ENCODE peak calls at places on chromosomes 16 and 17, in five cellular contexts. One of them, this sample, is unnamed.

GRCh38 chr16:86751081-86752030 is 173.0 kb downstream of the FOXL1 start:
- DNase-seq in OCI-LY7: no peak
- DNase-seq in iPS DF 6.9: no peak
- DNase-seq in adrenal gland: no peak
- DNase-seq in Panc1: no peak
- DNase-seq in this sample: peak; percentile 92

GRCh38 chr16:11155284-11155806 is 100.7 kb downstream of the SOCS1 start:
- DNase-seq in OCI-LY7: no peak
- DNase-seq in iPS DF 6.9: no peak
- DNase-seq in adrenal gland: no peak
- DNase-seq in Panc1: no peak
- DNase-seq in this sample: peak; percentile 97

GRCh38 chr16:3755249-3755648 is 37.9 kb upstream of the TRAP1 start:
- DNase-seq in OCI-LY7: no peak
- DNase-seq in iPS DF 6.9: no peak
- DNase-seq in adrenal gland: no peak
- DNase-seq in Panc1: no peak
- DNase-seq in this sample: peak; percentile 40

GRCh38 chr16:1089822-1090619 is 6.0 kb downstream of the C1QTNF8 start:
- DNase-seq in OCI-LY7: no peak
- DNase-seq in iPS DF 6.9: no peak
- DNase-seq in adrenal gland: no peak
- DNase-seq in Panc1: no peak
- DNase-seq in this sample: no peak

GRCh38 chr16:26930776-26931175 is 136.0 kb upstream of the C16orf82 start:
- DNase-seq in OCI-LY7: no peak
- DNase-seq in iPS DF 6.9: no peak
- DNase-seq in adrenal gland: no peak
- DNase-seq in Panc1: no peak
- DNase-seq in this sample: no peak

GRCh38 chr17:82213251-82214011 is 789 bp upstream of the CCDC57 start:
- DNase-seq in OCI-LY7: no peak
- DNase-seq in iPS DF 6.9: no peak
- DNase-seq in adrenal gland: peak; percentile 49
- DNase-seq in Panc1: no peak
- DNase-seq in this sample: peak; percentile 69

GRCh38 chr17:81869221-81870154 is 1.6 kb downstream of the ARHGDIA start:
- DNase-seq in OCI-LY7: peak; percentile 69
- DNase-seq in iPS DF 6.9: no peak
- DNase-seq in adrenal gland: no peak
- DNase-seq in Panc1: no peak
- DNase-seq in this sample: peak; percentile 32

GRCh38 chr17:75181608-75182318 is 996 bp downstream of the SUMO2 start:
- DNase-seq in OCI-LY7: peak; percentile 55
- DNase-seq in iPS DF 6.9: no peak
- DNase-seq in adrenal gland: no peak
- DNase-seq in Panc1: no peak
- DNase-seq in this sample: peak; percentile 15

GRCh38 chr16:50302472-50303005 is 36.2 kb downstream of the ADCY7 start:
- DNase-seq in OCI-LY7: no peak
- DNase-seq in iPS DF 6.9: no peak
- DNase-seq in adrenal gland: no peak
- DNase-seq in Panc1: no peak
- DNase-seq in this sample: no peak

GRCh38 chr16:24418729-24419128 is 120.6 kb upstream of the RBBP6 start:
- DNase-seq in OCI-LY7: no peak
- DNase-seq in iPS DF 6.9: no peak
- DNase-seq in adrenal gland: no peak
- DNase-seq in Panc1: no peak
- DNase-seq in this sample: no peak

GRCh38 chr17:332023-332422 is 20.6 kb downstream of the RPH3AL start:
- DNase-seq in OCI-LY7: no peak
- DNase-seq in iPS DF 6.9: no peak
- DNase-seq in adrenal gland: no peak
- DNase-seq in Panc1: no peak
- DNase-seq in this sample: no peak

GRCh38 chr16:67016681-67017450 is 12.1 kb upstream of the CBFB start:
- DNase-seq in OCI-LY7: no peak
- DNase-seq in iPS DF 6.9: no peak
- DNase-seq in adrenal gland: no peak
- DNase-seq in Panc1: no peak
- DNase-seq in this sample: no peak

GRCh38 chr16:16139061-16139460 is 84.2 kb downstream of the ABCC6 start:
- DNase-seq in OCI-LY7: no peak
- DNase-seq in iPS DF 6.9: no peak
- DNase-seq in adrenal gland: no peak
- DNase-seq in Panc1: no peak
- DNase-seq in this sample: no peak

GRCh38 chr16:79209308-79209707 is 391.2 kb downstream of the MAF start:
- DNase-seq in OCI-LY7: no peak
- DNase-seq in iPS DF 6.9: no peak
- DNase-seq in adrenal gland: no peak
- DNase-seq in Panc1: no peak
- DNase-seq in this sample: no peak

GRCh38 chr17:27603446-27603820 is 27.6 kb upstream of the LGALS9 start:
- DNase-seq in OCI-LY7: no peak
- DNase-seq in iPS DF 6.9: no peak
- DNase-seq in adrenal gland: no peak
- DNase-seq in Panc1: no peak
- DNase-seq in this sample: no peak

GRCh38 chr17:48055531-48056245 is 7.5 kb downstream of the NFE2L1 start:
- DNase-seq in OCI-LY7: peak; percentile 83
- DNase-seq in iPS DF 6.9: peak; percentile 82
- DNase-seq in adrenal gland: no peak
- DNase-seq in Panc1: no peak
- DNase-seq in this sample: peak; percentile 95

GRCh38 chr17:81429353-81429774 is 34.1 kb downstream of the BAHCC1 start:
- DNase-seq in OCI-LY7: no peak
- DNase-seq in iPS DF 6.9: no peak
- DNase-seq in adrenal gland: peak; percentile 90
- DNase-seq in Panc1: no peak
- DNase-seq in this sample: peak; percentile 64

GRCh38 chr16:55552621-55553020 is 13.9 kb upstream of the CAPNS2 start:
- DNase-seq in OCI-LY7: no peak
- DNase-seq in iPS DF 6.9: no peak
- DNase-seq in adrenal gland: no peak
- DNase-seq in Panc1: no peak
- DNase-seq in this sample: peak; percentile 86

DNA sequence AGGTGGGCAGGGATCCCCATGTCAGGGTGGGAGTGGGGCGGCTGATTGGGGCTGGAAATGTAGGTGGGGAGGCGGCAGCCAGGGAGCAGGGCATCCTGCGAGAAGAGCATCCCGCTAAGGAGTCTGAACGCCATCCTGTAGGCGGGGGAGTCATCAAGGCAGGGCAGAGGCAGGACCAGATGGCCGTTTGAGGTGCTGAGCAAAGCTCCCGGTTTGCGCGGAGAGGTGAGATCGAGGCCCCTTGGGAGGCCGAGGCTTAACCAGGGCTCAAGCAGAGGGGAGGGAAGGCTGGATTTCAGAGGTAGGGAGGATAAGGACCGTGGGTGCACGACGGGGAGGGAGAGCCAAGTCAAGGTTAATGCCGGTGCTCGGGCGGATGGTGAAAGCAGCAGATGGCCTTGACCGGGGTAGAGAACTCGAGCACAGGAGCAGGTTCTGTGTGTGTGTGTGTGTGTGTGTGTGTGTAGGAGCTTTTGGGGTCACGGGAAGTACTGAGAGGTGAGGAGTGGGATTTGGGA is 472 bp upstream of the NME2 start:
- DNase-seq in OCI-LY7: no peak
- DNase-seq in iPS DF 6.9: no peak
- DNase-seq in adrenal gland: peak; percentile 42
- DNase-seq in Panc1: no peak
- DNase-seq in this sample: peak; percentile 47
- H3K36me3 ChIP-seq in OCI-LY7: peaks cover 69% of the 10 kb centered on the region
- H3K36me3 ChIP-seq in iPS DF 6.9: peaks cover 17% of the 10 kb centered on the region
- H3K36me3 ChIP-seq in adrenal gland: no peaks in the 10 kb centered on the region
- H3K36me3 ChIP-seq in Panc1: peaks cover 21% of the 10 kb centered on the region
- H3K36me3 ChIP-seq in this sample: peaks cover 16% of the 10 kb centered on the region

GRCh38 chr17:4971826-4972225 is 4.2 kb upstream of the SPAG7 start:
- DNase-seq in OCI-LY7: no peak
- DNase-seq in iPS DF 6.9: no peak
- DNase-seq in adrenal gland: no peak
- DNase-seq in Panc1: no peak
- DNase-seq in this sample: no peak

GRCh38 chr17:4974064-4974670 is 6.5 kb upstream of the SPAG7 start:
- DNase-seq in OCI-LY7: no peak
- DNase-seq in iPS DF 6.9: no peak
- DNase-seq in adrenal gland: no peak
- DNase-seq in Panc1: no peak
- DNase-seq in this sample: no peak

GRCh38 chr17:4972752-4973151 is 5.1 kb upstream of the SPAG7 start:
- DNase-seq in OCI-LY7: no peak
- DNase-seq in iPS DF 6.9: no peak
- DNase-seq in adrenal gland: no peak
- DNase-seq in Panc1: no peak
- DNase-seq in this sample: no peak

GRCh38 chr17:4972322-4972721 is 4.7 kb upstream of the SPAG7 start:
- DNase-seq in OCI-LY7: no peak
- DNase-seq in iPS DF 6.9: no peak
- DNase-seq in adrenal gland: no peak
- DNase-seq in Panc1: no peak
- DNase-seq in this sample: no peak

DNA sequence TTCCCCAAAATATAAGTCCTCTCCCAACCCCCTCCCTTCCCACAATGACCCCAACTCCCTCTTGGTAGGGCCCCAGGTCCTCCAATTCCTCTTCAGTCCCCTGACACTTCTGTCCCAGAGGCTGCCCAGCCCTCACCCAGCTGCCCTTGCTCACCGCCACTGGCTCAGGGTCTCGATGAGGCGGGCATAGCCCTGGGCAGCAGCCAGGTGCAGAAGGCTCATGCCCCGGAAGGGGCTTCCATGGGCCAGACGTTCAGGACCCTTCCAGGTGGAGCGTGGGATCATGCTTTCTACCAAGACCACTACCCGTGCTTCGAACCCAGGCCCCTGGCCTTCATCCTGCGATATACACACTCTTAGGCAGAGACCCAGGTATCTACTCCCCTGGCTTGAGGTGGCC is 5.8 kb upstream of the SPAG7 start:
- DNase-seq in OCI-LY7: no peak
- DNase-seq in iPS DF 6.9: no peak
- DNase-seq in adrenal gland: no peak
- DNase-seq in Panc1: no peak
- DNase-seq in this sample: no peak
- H3K36me3 ChIP-seq in OCI-LY7: peaks cover 44% of the 10 kb centered on the region
- H3K36me3 ChIP-seq in iPS DF 6.9: peaks cover 5% of the 10 kb centered on the region
- H3K36me3 ChIP-seq in adrenal gland: no peaks in the 10 kb centered on the region
- H3K36me3 ChIP-seq in Panc1: no peaks in the 10 kb centered on the region
- H3K36me3 ChIP-seq in this sample: peaks cover 22% of the 10 kb centered on the region

GRCh38 chr17:38912221-38912813 is 13.1 kb upstream of the LASP1NB start:
- DNase-seq in OCI-LY7: no peak
- DNase-seq in iPS DF 6.9: no peak
- DNase-seq in adrenal gland: no peak
- DNase-seq in Panc1: no peak
- DNase-seq in this sample: peak; percentile 58
- H3K36me3 ChIP-seq in OCI-LY7: peaks cover 64% of the 10 kb centered on the region
- H3K36me3 ChIP-seq in iPS DF 6.9: peaks cover 17% of the 10 kb centered on the region
- H3K36me3 ChIP-seq in adrenal gland: no peaks in the 10 kb centered on the region
- H3K36me3 ChIP-seq in Panc1: no peaks in the 10 kb centered on the region
- H3K36me3 ChIP-seq in this sample: peaks cover 52% of the 10 kb centered on the region

DNA sequence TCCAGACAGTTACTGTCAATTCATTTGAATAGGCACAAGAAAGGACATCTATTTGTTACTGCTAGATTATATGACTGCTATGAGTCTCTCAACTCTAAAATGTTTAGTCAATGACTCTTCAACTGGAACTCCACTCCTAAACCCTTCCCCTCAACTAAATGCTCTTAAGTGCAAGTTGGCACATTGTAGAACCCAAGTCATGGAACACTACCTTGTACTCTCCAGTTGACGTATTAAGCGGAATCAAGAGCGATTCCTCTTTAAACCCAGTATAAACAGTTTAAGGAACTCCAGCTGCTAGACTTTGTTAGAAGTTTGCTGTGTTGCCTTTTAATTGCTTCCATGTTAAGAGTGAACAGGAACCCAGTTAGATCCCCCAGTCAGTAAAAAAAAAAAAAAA is 44.6 kb downstream of the STH start:
- DNase-seq in OCI-LY7: no peak
- DNase-seq in iPS DF 6.9: no peak
- DNase-seq in adrenal gland: no peak
- DNase-seq in Panc1: no peak
- DNase-seq in this sample: no peak
- H3K36me3 ChIP-seq in OCI-LY7: peaks cover 95% of the 10 kb centered on the region
- H3K36me3 ChIP-seq in iPS DF 6.9: peaks cover 24% of the 10 kb centered on the region
- H3K36me3 ChIP-seq in adrenal gland: no peaks in the 10 kb centered on the region
- H3K36me3 ChIP-seq in Panc1: peaks cover 18% of the 10 kb centered on the region
- H3K36me3 ChIP-seq in this sample: peaks cover 5% of the 10 kb centered on the region

GRCh38 chr17:63834431-63835166 is 7.1 kb upstream of the FTSJ3 start:
- DNase-seq in OCI-LY7: peak; percentile 87
- DNase-seq in iPS DF 6.9: peak; percentile 58
- DNase-seq in adrenal gland: peak; percentile 51
- DNase-seq in Panc1: no peak
- DNase-seq in this sample: peak; percentile 80
- H3K36me3 ChIP-seq in OCI-LY7: peaks cover 93% of the 10 kb centered on the region
- H3K36me3 ChIP-seq in iPS DF 6.9: peaks cover 46% of the 10 kb centered on the region
- H3K36me3 ChIP-seq in adrenal gland: no peaks in the 10 kb centered on the region
- H3K36me3 ChIP-seq in Panc1: peaks cover 12% of the 10 kb centered on the region
- H3K36me3 ChIP-seq in this sample: peaks cover 40% of the 10 kb centered on the region

DNA sequence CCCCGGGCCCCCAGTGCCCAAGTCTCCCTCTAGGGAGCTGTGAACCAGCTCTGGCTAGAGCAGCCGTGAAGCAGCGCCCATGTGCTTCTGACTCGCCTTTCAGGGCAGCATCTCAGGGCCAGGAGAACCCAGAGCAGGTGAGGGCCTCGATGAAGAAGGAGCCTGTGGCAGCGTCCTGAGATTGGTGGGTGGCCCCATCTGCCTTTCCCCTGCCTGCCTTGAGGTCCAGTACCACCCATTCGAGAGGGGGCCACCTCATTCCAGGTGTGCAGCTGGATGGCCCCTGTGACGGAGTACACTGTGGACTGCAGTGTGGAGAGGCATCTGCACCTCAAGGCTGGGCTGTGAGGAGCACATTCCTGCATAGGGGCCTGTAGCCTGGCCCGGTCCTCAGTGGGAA is 167.3 kb upstream of the ZNF267 start:
- DNase-seq in OCI-LY7: no peak
- DNase-seq in iPS DF 6.9: no peak
- DNase-seq in adrenal gland: no peak
- DNase-seq in Panc1: no peak
- DNase-seq in this sample: no peak
- H3K36me3 ChIP-seq in OCI-LY7: peaks cover 56% of the 10 kb centered on the region
- H3K36me3 ChIP-seq in iPS DF 6.9: peaks cover 32% of the 10 kb centered on the region
- H3K36me3 ChIP-seq in adrenal gland: no peaks in the 10 kb centered on the region
- H3K36me3 ChIP-seq in Panc1: no peaks in the 10 kb centered on the region
- H3K36me3 ChIP-seq in this sample: peaks cover 1% of the 10 kb centered on the region

This sample was measured in fibroblast of lung.